ENCODE peak calls at places on chromosome 13, in four cellular contexts. One of them, this sample, is unnamed.

GRCh38 chr13:67204731-67205130 is 25.4 kb downstream of the PCDH9 start:
- DNase-seq in H1: no peak
- DNase-seq in HepG2: no peak
- DNase-seq in GM12878: no peak
- DNase-seq in this sample: no peak

GRCh38 chr13:49791214-49791752 is 1.2 kb downstream of the KPNA3 start:
- DNase-seq in HepG2: peak
- DNase-seq in H1: no peak
- DNase-seq in GM12878: peak
- DNase-seq in this sample: peak

GRCh38 chr13:38981096-38981495 is 9.5 kb downstream of the STOML3 start:
- DNase-seq in H1: no peak
- DNase-seq in GM12878: no peak
- DNase-seq in HepG2: no peak
- DNase-seq in this sample: no peak

GRCh38 chr13:98325724-98326123 is 148.7 kb upstream of the RNF113B start:
- DNase-seq in HepG2: no peak
- DNase-seq in H1: no peak
- DNase-seq in GM12878: no peak
- DNase-seq in this sample: no peak

GRCh38 chr13:50893211-50893852 is 16.3 kb upstream of the RNASEH2B start:
- DNase-seq in GM12878: no peak
- DNase-seq in H1: no peak
- DNase-seq in HepG2: no peak
- DNase-seq in this sample: no peak

GRCh38 chr13:107480130-107480529 is 735.2 kb downstream of the LIG4 start:
- DNase-seq in H1: no peak
- DNase-seq in HepG2: no peak
- DNase-seq in GM12878: no peak
- DNase-seq in this sample: no peak

GRCh38 chr13:72774019-72774418 is 7.7 kb downstream of the DIS3 start:
- DNase-seq in H1: no peak
- DNase-seq in HepG2: no peak
- DNase-seq in GM12878: no peak
- DNase-seq in this sample: no peak

GRCh38 chr13:77810891-77811290 is 107.7 kb downstream of the EDNRB start:
- DNase-seq in H1: no peak
- DNase-seq in HepG2: no peak
- DNase-seq in GM12878: no peak
- DNase-seq in this sample: no peak

GRCh38 chr13:29591310-29591709 is 4.2 kb downstream of the SLC7A1 start:
- DNase-seq in H1: no peak
- DNase-seq in GM12878: no peak
- DNase-seq in HepG2: no peak
- DNase-seq in this sample: no peak
- TF ChIP-seq SUZ12 in H1: no peak
- TF ChIP-seq SUZ12 in GM12878: no peak
- TF ChIP-seq SUZ12 in HepG2: no peak
- TF ChIP-seq SUZ12 in this sample: no peak

GRCh38 chr13:28313579-28313978 is 175.2 kb downstream of the PAN3 start:
- DNase-seq in HepG2: no peak
- DNase-seq in H1: no peak
- DNase-seq in GM12878: no peak
- DNase-seq in this sample: no peak
- TF ChIP-seq YY1 in HepG2: no peak
- TF ChIP-seq YY1 in H1: no peak
- TF ChIP-seq YY1 in GM12878: no peak
- TF ChIP-seq YY1 in this sample: no peak

GRCh38 chr13:114065141-114065925 is 67.1 kb downstream of the RASA3 start:
- DNase-seq in GM12878: no peak
- DNase-seq in HepG2: peak
- DNase-seq in H1: peak
- DNase-seq in this sample: peak

GRCh38 chr13:114065926-114066774 is 66.3 kb downstream of the RASA3 start:
- DNase-seq in GM12878: no peak
- DNase-seq in H1: no peak
- DNase-seq in HepG2: no peak
- DNase-seq in this sample: no peak

GRCh38 chr13:114063545-114064515 is 68.6 kb downstream of the RASA3 start:
- DNase-seq in HepG2: no peak
- DNase-seq in H1: no peak
- DNase-seq in GM12878: no peak
- DNase-seq in this sample: no peak

GRCh38 chr13:114062754-114063153 is 69.7 kb downstream of the RASA3 start:
- DNase-seq in GM12878: no peak
- DNase-seq in H1: no peak
- DNase-seq in HepG2: no peak
- DNase-seq in this sample: no peak

GRCh38 chr13:114064516-114065140 is 67.8 kb downstream of the RASA3 start:
- DNase-seq in HepG2: no peak
- DNase-seq in H1: no peak
- DNase-seq in GM12878: no peak
- DNase-seq in this sample: no peak
- TF ChIP-seq SUZ12 in HepG2: no peak
- TF ChIP-seq SUZ12 in H1: no peak
- TF ChIP-seq SUZ12 in GM12878: no peak
- TF ChIP-seq SUZ12 in this sample: no peak

GRCh38 chr13:94327318-94327717 is 152.2 kb downstream of the DCT start:
- DNase-seq in GM12878: peak
- DNase-seq in HepG2: no peak
- DNase-seq in H1: no peak
- DNase-seq in this sample: no peak

GRCh38 chr13:94330552-94331071 is 148.9 kb downstream of the DCT start:
- DNase-seq in GM12878: no peak
- DNase-seq in H1: no peak
- DNase-seq in HepG2: no peak
- DNase-seq in this sample: no peak

GRCh38 chr13:94329754-94330551 is 149.5 kb downstream of the DCT start:
- DNase-seq in HepG2: peak
- DNase-seq in H1: no peak
- DNase-seq in GM12878: no peak
- DNase-seq in this sample: no peak

GRCh38 chr13:94328336-94329041 is 151.0 kb downstream of the DCT start:
- DNase-seq in HepG2: no peak
- DNase-seq in GM12878: no peak
- DNase-seq in H1: no peak
- DNase-seq in this sample: no peak

DNA sequence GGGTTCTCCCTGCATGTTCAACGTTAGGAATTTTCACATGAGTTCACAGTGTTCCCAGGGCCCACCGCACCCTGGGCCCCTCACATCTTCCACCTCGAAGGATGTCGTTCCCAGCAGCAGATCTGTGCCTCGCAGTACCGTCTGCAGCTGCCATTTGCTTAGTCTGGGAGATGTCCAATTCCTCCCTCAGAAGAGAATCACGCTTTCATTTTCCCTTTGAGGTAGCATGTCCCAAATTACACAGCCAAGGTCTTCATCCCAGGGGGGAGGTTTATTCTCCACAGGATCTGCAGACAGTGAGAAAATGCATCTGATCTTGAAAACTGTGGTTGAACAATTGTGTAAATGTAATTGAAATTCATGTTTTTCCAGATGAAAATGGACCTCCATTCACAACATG is 150.2 kb downstream of the DCT start:
- DNase-seq in H1: no peak
- DNase-seq in HepG2: no peak
- DNase-seq in GM12878: no peak
- DNase-seq in this sample: no peak
- TF ChIP-seq YY1 in H1: no peak
- TF ChIP-seq YY1 in HepG2: no peak
- TF ChIP-seq YY1 in GM12878: no peak
- TF ChIP-seq YY1 in this sample: no peak

This sample was measured in NT2/D1.